ENCODE peak calls at places on chromosome 14, in seven cellular contexts. One of them, this sample, is unnamed.

GRCh38 chr14:81211844-81212243 is 8.9 kb downstream of the GTF2A1 start:
- DNase-seq in posterior cingulate gyrus: peak; percentile 51
- DNase-seq in COR-L47: no peak
- DNase-seq in HEK293T: peak; percentile 10
- DNase-seq in brain microvascular endothelial cell: peak; percentile 17
- DNase-seq in ACHN: peak; percentile 24
- DNase-seq in stimulated activated naive B cell treated with anti-CD40 and anti-IgM and Interleukin-4, amounts not matched to agents 10 μg/mL and 1 μg/mL and 100 μg/mL, for 72 hours: no peak
- DNase-seq in this sample: no peak

GRCh38 chr14:44112774-44113460 is 394.2 kb downstream of the FSCB start:
- DNase-seq in posterior cingulate gyrus: no peak
- DNase-seq in COR-L47: no peak
- DNase-seq in HEK293T: no peak
- DNase-seq in brain microvascular endothelial cell: no peak
- DNase-seq in ACHN: peak; percentile 10
- DNase-seq in stimulated activated naive B cell treated with anti-CD40 and anti-IgM and Interleukin-4, amounts not matched to agents 10 μg/mL and 1 μg/mL and 100 μg/mL, for 72 hours: no peak
- DNase-seq in this sample: no peak

GRCh38 chr14:71803539-71804260 is 128.5 kb upstream of the RGS6 start:
- DNase-seq in posterior cingulate gyrus: no peak
- DNase-seq in COR-L47: no peak
- DNase-seq in HEK293T: no peak
- DNase-seq in brain microvascular endothelial cell: peak; percentile 13
- DNase-seq in ACHN: no peak
- DNase-seq in stimulated activated naive B cell treated with anti-CD40 and anti-IgM and Interleukin-4, amounts not matched to agents 10 μg/mL and 1 μg/mL and 100 μg/mL, for 72 hours: no peak
- DNase-seq in this sample: no peak

GRCh38 chr14:64510825-64511679 is 6.5 kb downstream of the ZBTB1 start:
- DNase-seq in posterior cingulate gyrus: peak; percentile 74
- DNase-seq in COR-L47: peak; percentile 65
- DNase-seq in HEK293T: peak; percentile 52
- DNase-seq in brain microvascular endothelial cell: peak; percentile 62
- DNase-seq in ACHN: peak; percentile 71
- DNase-seq in stimulated activated naive B cell treated with anti-CD40 and anti-IgM and Interleukin-4, amounts not matched to agents 10 μg/mL and 1 μg/mL and 100 μg/mL, for 72 hours: peak; percentile 20
- DNase-seq in this sample: peak; percentile 53

GRCh38 chr14:51860164-51860835 is at the start of gene GNG2:
- DNase-seq in posterior cingulate gyrus: peak; percentile 66
- DNase-seq in COR-L47: peak; percentile 91
- DNase-seq in HEK293T: peak; percentile 66
- DNase-seq in brain microvascular endothelial cell: peak; percentile 69
- DNase-seq in ACHN: peak; percentile 31
- DNase-seq in stimulated activated naive B cell treated with anti-CD40 and anti-IgM and Interleukin-4, amounts not matched to agents 10 μg/mL and 1 μg/mL and 100 μg/mL, for 72 hours: peak; percentile 68
- DNase-seq in this sample: peak; percentile 64

GRCh38 chr14:73140924-73141323 is 4.6 kb downstream of the PSEN1 start:
- DNase-seq in posterior cingulate gyrus: no peak
- DNase-seq in COR-L47: no peak
- DNase-seq in HEK293T: no peak
- DNase-seq in brain microvascular endothelial cell: no peak
- DNase-seq in ACHN: no peak
- DNase-seq in stimulated activated naive B cell treated with anti-CD40 and anti-IgM and Interleukin-4, amounts not matched to agents 10 μg/mL and 1 μg/mL and 100 μg/mL, for 72 hours: no peak
- DNase-seq in this sample: no peak

GRCh38 chr14:53376064-53376463 is 222.9 kb upstream of the DDHD1 start:
- DNase-seq in posterior cingulate gyrus: no peak
- DNase-seq in COR-L47: no peak
- DNase-seq in HEK293T: no peak
- DNase-seq in brain microvascular endothelial cell: no peak
- DNase-seq in ACHN: no peak
- DNase-seq in stimulated activated naive B cell treated with anti-CD40 and anti-IgM and Interleukin-4, amounts not matched to agents 10 μg/mL and 1 μg/mL and 100 μg/mL, for 72 hours: no peak
- DNase-seq in this sample: no peak

GRCh38 chr14:105313381-105314286 is 914 bp upstream of the PACS2 start:
- DNase-seq in posterior cingulate gyrus: peak; percentile 33
- DNase-seq in COR-L47: peak; percentile 72
- DNase-seq in HEK293T: no peak
- DNase-seq in brain microvascular endothelial cell: no peak
- DNase-seq in ACHN: no peak
- DNase-seq in stimulated activated naive B cell treated with anti-CD40 and anti-IgM and Interleukin-4, amounts not matched to agents 10 μg/mL and 1 μg/mL and 100 μg/mL, for 72 hours: peak; percentile 26
- DNase-seq in this sample: no peak

GRCh38 chr14:70972107-70972976 is 65.1 kb downstream of the PCNX1 start:
- DNase-seq in posterior cingulate gyrus: peak; percentile 83
- DNase-seq in COR-L47: peak; percentile 43
- DNase-seq in HEK293T: peak; percentile 63
- DNase-seq in brain microvascular endothelial cell: peak; percentile 75
- DNase-seq in ACHN: peak; percentile 80
- DNase-seq in stimulated activated naive B cell treated with anti-CD40 and anti-IgM and Interleukin-4, amounts not matched to agents 10 μg/mL and 1 μg/mL and 100 μg/mL, for 72 hours: peak; percentile 48
- DNase-seq in this sample: peak; percentile 77

GRCh38 chr14:22391908-22392307 is 197.1 kb downstream of the DAD1 start:
- DNase-seq in posterior cingulate gyrus: peak; percentile 51
- DNase-seq in COR-L47: peak; percentile 33
- DNase-seq in HEK293T: peak; percentile 68
- DNase-seq in brain microvascular endothelial cell: peak; percentile 72
- DNase-seq in ACHN: peak; percentile 59
- DNase-seq in stimulated activated naive B cell treated with anti-CD40 and anti-IgM and Interleukin-4, amounts not matched to agents 10 μg/mL and 1 μg/mL and 100 μg/mL, for 72 hours: peak; percentile 58
- DNase-seq in this sample: peak; percentile 64

GRCh38 chr14:90530523-90530922 is 133.7 kb downstream of the CALM1 start:
- DNase-seq in posterior cingulate gyrus: no peak
- DNase-seq in COR-L47: no peak
- DNase-seq in HEK293T: no peak
- DNase-seq in brain microvascular endothelial cell: no peak
- DNase-seq in ACHN: no peak
- DNase-seq in stimulated activated naive B cell treated with anti-CD40 and anti-IgM and Interleukin-4, amounts not matched to agents 10 μg/mL and 1 μg/mL and 100 μg/mL, for 72 hours: no peak
- DNase-seq in this sample: no peak

GRCh38 chr14:75254901-75255300 is 23.7 kb upstream of the FOS start:
- DNase-seq in posterior cingulate gyrus: no peak
- DNase-seq in COR-L47: no peak
- DNase-seq in HEK293T: no peak
- DNase-seq in brain microvascular endothelial cell: no peak
- DNase-seq in ACHN: no peak
- DNase-seq in stimulated activated naive B cell treated with anti-CD40 and anti-IgM and Interleukin-4, amounts not matched to agents 10 μg/mL and 1 μg/mL and 100 μg/mL, for 72 hours: no peak
- DNase-seq in this sample: no peak

This sample was measured in Caco-2.